ENCODE peak calls at places on chromosome 4, in nine cellular contexts. P is activated gamma-delta T cell treated with Interleukin-2 at 50 U/mL for 16 hours; G is NCI-H774; H is stimulated activated CD4-positive, alpha-beta T cell treated with anti-CD3 and anti-CD28 coated beads, Interleukin-2, amount 100 ng/mL, for 24 hours; M is immature natural killer cell; J is A172; N is lung microvascular endothelial cell; R is RPMI8226; T is WTC11. K is an unnamed sample.

GRCh38 chr4:145177511-145177905 is 2.9 kb downstream of the OTUD4 start:
- DNase-seq in H (no peak), J (peak), M (peak), P (no peak), N (peak), R (peak), T (no peak), G (no peak), K (no peak)

GRCh38 chr4:56783986-56784385 is 37.5 kb downstream of the SPINK2 start:
- DNase-seq in H (no peak), R (no peak), N (no peak), P (no peak), G (no peak), J (no peak), M (no peak), T (no peak), K (no peak)

GRCh38 chr4:3531887-3532713 is at the start of gene LRPAP1:
- DNase-seq in G (peak), R (peak), J (peak), T (peak), N (peak), M (peak), P (peak), H (peak), K (peak)

GRCh38 chr4:678331-678734 is 4.0 kb downstream of the MYL5 start:
- DNase-seq in P (no peak), J (no peak), H (no peak), G (no peak), R (no peak), N (no peak), T (no peak), M (no peak), K (no peak)

GRCh38 chr4:140090215-140090731 is 63.7 kb downstream of the MAML3 start:
- DNase-seq in R (no peak), J (peak), N (peak), G (no peak), P (no peak), T (no peak), H (no peak), M (no peak), K (no peak)

GRCh38 chr4:3684546-3684945 is 81.6 kb upstream of the ADRA2C start:
- DNase-seq in H (no peak), M (no peak), N (no peak), P (no peak), T (no peak), J (no peak), G (no peak), R (no peak), K (no peak)

GRCh38 chr4:63578383-63578782 is 830.9 kb downstream of the TECRL start:
- DNase-seq in J (no peak), T (no peak), P (no peak), M (no peak), R (no peak), H (no peak), N (no peak), G (no peak), K (no peak)

GRCh38 chr4:176153124-176153523 is 42.3 kb downstream of the SPATA4 start:
- DNase-seq in T (no peak), P (no peak), N (no peak), J (no peak), M (no peak), G (no peak), H (no peak), R (no peak), K (no peak)

GRCh38 chr4:2257361-2258001 is 4.4 kb downstream of the MXD4 start:
- DNase-seq in N (no peak), H (no peak), R (no peak), M (no peak), T (peak), G (no peak), P (no peak), J (no peak), K (no peak)

GRCh38 chr4:38365748-38366310 is 298.2 kb upstream of the KLF3 start:
- DNase-seq in P (no peak), J (no peak), N (no peak), M (no peak), R (no peak), G (no peak), T (no peak), H (no peak), K (no peak)

GRCh38 chr4:66564901-66565648 is 894.8 kb upstream of the EPHA5 start:
- DNase-seq in R (no peak), H (no peak), J (peak), N (no peak), T (no peak), M (no peak), G (no peak), P (no peak), K (peak)

GRCh38 chr4:152000518-152000917 is 239.7 kb upstream of the GATB start:
- DNase-seq in J (no peak), N (no peak), R (no peak), H (no peak), T (no peak), M (no peak), G (no peak), P (no peak), K (no peak)

GRCh38 chr4:87322754-87323153 is at the start of gene HSD17B13:
- DNase-seq in M (no peak), P (no peak), T (no peak), R (no peak), G (no peak), J (no peak), N (no peak), H (no peak), K (no peak)

GRCh38 chr4:3311095-3311372 is 18.2 kb downstream of the RGS12 start:
- DNase-seq in G (no peak), N (no peak), P (no peak), M (no peak), T (no peak), R (no peak), H (no peak), J (no peak), K (no peak)

GRCh38 chr4:4872148-4872903 is 12.9 kb downstream of the MSX1 start:
- DNase-seq in T (peak), R (no peak), N (no peak), G (no peak), H (no peak), J (no peak), P (no peak), M (no peak), K (no peak)

GRCh38 chr4:122823476-122823875 is 3.2 kb upstream of the FGF2 start:
- DNase-seq in M (no peak), H (no peak), T (no peak), N (peak), P (no peak), G (no peak), J (no peak), R (no peak), K (no peak)

GRCh38 chr4:72567821-72568620 is 1.0 kb downstream of the ADAMTS3 start:
- DNase-seq in G (no peak), M (no peak), N (peak), J (peak), R (peak), T (peak), P (no peak), H (peak), K (no peak)

GRCh38 chr4:78059524-78059889 is 2.4 kb downstream of the FRAS1 start:
- DNase-seq in R (peak), M (peak), T (peak), N (peak), J (peak), H (peak), P (no peak), G (peak), K (peak)

GRCh38 chr4:36351082-36351666 is 69.8 kb downstream of the DTHD1 start:
- DNase-seq in N (peak), R (peak), H (peak), G (peak), M (peak), P (peak), T (peak), J (peak), K (peak)

GRCh38 chr4:54961357-54961975 is 163.9 kb downstream of the KDR start:
- DNase-seq in R (peak), H (no peak), J (peak), M (no peak), G (peak), P (no peak), T (no peak), N (peak), K (peak)

GRCh38 chr4:112509243-112510190 is 6.5 kb downstream of the NEUROG2 start:
- DNase-seq in R (no peak), P (no peak), T (peak), J (no peak), M (no peak), G (no peak), H (peak), N (no peak), K (no peak)

GRCh38 chr4:86498560-86499166 is 95.5 kb upstream of the PTPN13 start:
- DNase-seq in P (no peak), G (peak), T (no peak), H (no peak), R (peak), N (peak), M (peak), J (peak), K (no peak)

GRCh38 chr4:46123872-46124755 is at the start of gene GABRG1:
- DNase-seq in R (no peak), G (peak), T (peak), N (no peak), J (no peak), M (no peak), H (no peak), P (no peak), K (no peak)

GRCh38 chr4:40251366-40251765 is 54.5 kb downstream of the RHOH start:
- DNase-seq in N (peak), J (peak), P (no peak), T (no peak), M (no peak), H (no peak), G (no peak), R (no peak), K (no peak)

K was measured in NCI-H1930.